ENCODE peak calls at places on chromosomes 16 and 17, in six cellular contexts. P is H1, M is GM10248, H is Calu3, G is A549, E is tibial nerve. L is an unnamed sample.

GRCh38 chr17:74608511-74608910 is 15.0 kb downstream of the CD300E start:
- DNase-seq in P (no peak), M (no peak), H (no peak), G (no peak), E (no peak), L (no peak)

GRCh38 chr17:81396722-81397313 is 1.6 kb downstream of the BAHCC1 start:
- DNase-seq in P (peak), M (no peak), H (no peak), G (peak), E (no peak), L (no peak)

GRCh38 chr17:13030459-13031305 is 12.9 kb upstream of the ELAC2 start:
- DNase-seq in P (peak), M (peak), H (peak), G (peak), E (no peak), L (no peak)

GRCh38 chr16:56795011-56795410 is 65.1 kb downstream of the NUP93 start:
- DNase-seq in P (no peak), M (no peak), H (no peak), G (no peak), E (no peak), L (no peak)

GRCh38 chr17:28857848-28858360 is 3.1 kb downstream of the ERAL1 start:
- DNase-seq in P (no peak), M (no peak), H (no peak), G (no peak), E (no peak), L (no peak)

GRCh38 chr16:19555938-19556778 is 655 bp downstream of the VPS35L start:
- DNase-seq in P (peak), M (peak), H (peak), G (peak), E (no peak), L (no peak)

GRCh38 chr16:31228206-31228605 is 11.3 kb upstream of the PYDC1 start:
- DNase-seq in P (no peak), M (no peak), H (no peak), G (no peak), E (no peak), L (no peak)

GRCh38 chr17:70552230-70552981 is 383.1 kb downstream of the KCNJ2 start:
- DNase-seq in P (no peak), M (peak), H (no peak), G (peak), E (no peak), L (no peak)

GRCh38 chr16:30867747-30868146 is 26.1 kb downstream of the BCL7C start:
- DNase-seq in P (no peak), M (no peak), H (no peak), G (peak), E (no peak), L (no peak)

GRCh38 chr17:17078832-17079231 is 36.6 kb downstream of the MPRIP start:
- DNase-seq in P (no peak), M (no peak), H (no peak), G (no peak), E (no peak), L (no peak)

GRCh38 chr17:82440991-82441627 is 9.4 kb downstream of the CYBC1 start:
- DNase-seq in P (no peak), M (no peak), H (no peak), G (no peak), E (no peak), L (no peak)

GRCh38 chr17:20922128-20922670 is 120.6 kb downstream of the USP22 start:
- DNase-seq in P (no peak), M (no peak), H (no peak), G (no peak), E (no peak), L (no peak)

GRCh38 chr16:6193718-6194117 is 1096.1 kb upstream of the EEF2KMT start:
- DNase-seq in P (peak), M (no peak), H (no peak), G (no peak), E (no peak), L (no peak)

GRCh38 chr16:30637952-30638351 is 12.8 kb upstream of the PRR14 start:
- DNase-seq in P (no peak), M (no peak), H (peak), G (peak), E (no peak), L (no peak)

GRCh38 chr17:44269118-44269794 is 1.3 kb upstream of the SLC4A1 start:
- DNase-seq in P (no peak), M (no peak), H (no peak), G (no peak), E (no peak), L (no peak)

GRCh38 chr16:30398660-30399434 is 3.6 kb downstream of the ZNF48 start:
- DNase-seq in P (peak), M (no peak), H (no peak), G (no peak), E (no peak), L (no peak)

GRCh38 chr17:1487939-1488825 is 4.3 kb downstream of the MYO1C start:
- DNase-seq in P (peak), M (peak), H (peak), G (peak), E (peak), L (peak)

GRCh38 chr17:3771140-3771539 is 29.8 kb downstream of the ITGAE start:
- DNase-seq in P (no peak), M (peak), H (no peak), G (no peak), E (no peak), L (no peak)

GRCh38 chr16:10931133-10931532 is 11.1 kb downstream of the DEXI start:
- DNase-seq in P (no peak), M (no peak), H (no peak), G (no peak), E (no peak), L (no peak)

GRCh38 chr17:64357191-64357981 is 33.3 kb downstream of the PECAM1 start:
- DNase-seq in P (no peak), M (no peak), H (no peak), G (no peak), E (peak), L (peak)

GRCh38 chr17:45841883-45842525 is 2.7 kb upstream of the SPPL2C start:
- DNase-seq in P (no peak), M (no peak), H (no peak), G (no peak), E (no peak), L (no peak)

GRCh38 chr17:1645207-1646171 is at the start of gene SCARF1:
- DNase-seq in P (no peak), M (peak), H (no peak), G (no peak), E (no peak), L (no peak)

DNA sequence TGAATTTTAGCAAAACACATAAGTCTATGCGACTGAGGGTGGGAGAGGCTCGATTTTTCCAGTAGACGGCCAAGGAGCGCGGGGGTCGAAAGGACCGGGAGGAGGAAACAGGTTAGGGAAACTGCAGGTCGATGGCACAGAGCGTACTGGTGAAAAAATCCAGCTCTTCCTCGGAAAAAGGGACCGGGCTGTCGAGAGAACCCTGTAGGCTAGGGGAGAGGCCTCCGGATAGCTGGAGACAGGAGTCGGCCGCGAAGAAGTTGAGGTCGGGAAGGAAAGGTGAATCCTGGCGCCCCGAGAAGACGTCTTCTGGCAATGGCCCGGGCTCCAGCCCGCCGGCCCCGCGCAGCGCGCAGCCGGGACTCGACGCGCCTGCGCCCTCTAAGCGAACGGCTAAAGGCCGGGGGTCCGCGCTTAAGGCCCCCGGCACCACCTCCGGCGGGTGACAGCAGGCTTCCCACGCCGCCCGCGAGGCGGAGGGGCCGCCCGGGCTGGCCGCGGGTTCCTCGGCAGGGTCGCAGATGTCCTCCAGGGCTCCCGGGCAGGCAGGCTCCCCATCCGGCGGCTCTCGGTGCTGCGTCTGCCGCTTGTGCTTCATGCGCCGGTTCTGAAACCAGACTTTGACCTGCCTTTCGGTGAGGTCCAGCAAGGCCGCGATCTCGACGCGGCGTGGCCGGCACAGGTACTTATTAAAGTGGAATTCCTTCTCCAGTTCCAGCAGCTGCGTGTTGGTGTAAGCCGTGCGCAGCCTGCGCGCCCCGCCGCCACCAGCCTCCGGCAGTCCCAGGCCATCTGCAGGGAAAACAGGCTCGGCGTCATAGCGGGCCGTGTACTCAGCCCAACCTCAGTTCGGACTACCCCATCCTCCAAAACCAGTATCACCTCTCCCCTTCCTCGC is 1.7 kb downstream of the HOXB2 start:
- DNase-seq in P (peak), M (peak), H (peak), G (peak), E (no peak), L (no peak)
- TF ChIP-seq CTCF in P (no peak), M (no peak), H (no peak), G (no peak), E (peak), L (no peak)

DNA sequence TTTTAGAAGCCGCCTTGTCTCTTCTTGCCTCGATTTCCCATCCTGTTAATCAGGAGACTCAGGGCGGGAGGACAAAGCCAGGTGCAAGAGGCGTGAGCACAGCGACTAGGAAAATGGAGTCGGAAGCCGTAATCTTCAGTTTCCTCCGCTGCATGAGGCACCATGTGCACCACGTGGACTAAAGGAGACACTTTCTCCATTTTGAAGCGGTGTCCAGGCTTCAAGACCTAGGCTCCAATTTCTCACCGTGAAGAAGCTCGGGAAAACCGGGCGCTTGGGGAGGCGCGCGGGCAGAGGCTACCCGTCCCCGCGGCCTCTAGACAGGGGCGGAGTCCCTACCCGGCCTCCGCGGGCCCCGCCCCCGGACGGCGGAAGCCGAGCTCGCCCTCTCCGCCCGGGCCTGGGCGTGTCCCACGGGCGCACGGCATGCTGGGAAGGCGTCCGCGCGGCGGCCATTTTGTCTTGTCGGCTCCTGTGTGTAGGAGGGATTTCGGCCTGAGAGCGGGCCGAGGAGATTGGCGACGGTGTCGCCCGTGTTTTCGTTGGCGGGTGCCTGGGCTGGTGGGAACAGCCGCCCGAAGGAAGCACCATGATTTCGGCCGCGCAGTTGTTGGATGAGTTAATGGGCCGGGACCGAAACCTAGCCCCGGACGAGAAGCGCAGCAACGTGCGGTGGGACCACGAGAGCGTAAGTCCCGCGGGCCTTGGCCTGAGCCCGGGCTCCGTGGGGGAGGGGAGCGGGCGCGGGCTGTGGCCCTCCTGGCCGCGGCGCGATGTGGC is at the start of gene LUC7L3:
- DNase-seq in P (peak), M (peak), H (peak), G (peak), E (peak), L (peak)
- TF ChIP-seq CTCF in P (no peak), M (no peak), H (no peak), G (no peak), E (no peak), L (no peak)

GRCh38 chr17:42629420-42630009 is 20.0 kb downstream of the TUBG1 start:
- DNase-seq in P (no peak), M (no peak), H (no peak), G (no peak), E (no peak), L (no peak)

GRCh38 chr17:42617956-42618431 is 8.5 kb downstream of the TUBG1 start:
- DNase-seq in P (peak), M (peak), H (no peak), G (no peak), E (no peak), L (no peak)

GRCh38 chr17:42618442-42619150 is 9.1 kb downstream of the TUBG1 start:
- DNase-seq in P (peak), M (peak), H (peak), G (peak), E (no peak), L (no peak)

DNA sequence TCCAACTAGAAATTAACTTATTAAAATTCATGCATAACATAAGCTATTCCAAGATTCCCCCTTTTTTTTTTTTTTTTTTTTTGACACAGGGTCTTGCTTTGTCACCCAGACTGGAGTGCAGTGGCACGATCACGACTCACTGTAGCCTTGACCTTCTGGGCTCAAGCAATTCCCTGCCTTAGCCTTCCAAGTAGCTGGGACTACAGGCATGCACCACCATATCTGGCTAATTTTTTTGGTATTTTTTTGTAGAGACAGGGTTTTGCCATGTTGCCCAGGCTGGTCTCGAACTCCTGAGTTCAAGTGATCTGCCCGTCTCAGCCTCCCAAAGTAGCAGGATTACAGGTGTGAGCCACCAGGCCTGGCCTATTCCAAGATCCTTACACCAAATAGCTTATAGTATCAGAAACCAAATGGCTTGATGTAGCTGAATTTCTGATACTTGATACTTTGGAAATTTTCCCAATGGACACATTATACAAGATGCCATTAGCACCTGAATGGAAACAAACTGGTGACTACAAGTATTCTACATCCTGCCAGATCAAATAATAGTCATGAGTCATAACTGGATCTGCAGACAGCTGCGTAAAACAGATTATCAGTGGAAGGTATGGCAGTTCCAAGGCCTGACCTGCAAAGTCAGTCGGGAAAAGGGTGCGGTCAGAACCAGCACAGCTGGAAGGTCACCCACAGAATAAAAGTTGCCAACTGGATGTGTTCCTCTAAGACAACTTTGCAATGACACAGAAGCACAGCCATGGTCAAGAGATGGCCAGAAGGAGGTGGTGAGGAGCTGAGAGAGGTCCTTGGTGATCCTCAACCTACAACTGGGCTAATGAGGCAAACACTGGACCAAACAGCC is 14.5 kb downstream of the TUBG1 start:
- DNase-seq in P (no peak), M (no peak), H (peak), G (peak), E (no peak), L (no peak)
- TF ChIP-seq CTCF in P (peak), M (no peak), H (no peak), G (peak), E (no peak), L (no peak)

GRCh38 chr16:69565611-69566436 is at the start of gene NFAT5:
- DNase-seq in P (peak), M (peak), H (peak), G (peak), E (peak), L (peak)

GRCh38 chr16:69563605-69564580 is 1.9 kb upstream of the NFAT5 start:
- DNase-seq in P (peak), M (peak), H (peak), G (no peak), E (no peak), L (no peak)

GRCh38 chr16:69566437-69567030 is 768 bp downstream of the NFAT5 start:
- DNase-seq in P (peak), M (peak), H (peak), G (peak), E (peak), L (no peak)

GRCh38 chr16:69564845-69565610 is 738 bp upstream of the NFAT5 start:
- DNase-seq in P (no peak), M (no peak), H (no peak), G (no peak), E (no peak), L (no peak)

DNA sequence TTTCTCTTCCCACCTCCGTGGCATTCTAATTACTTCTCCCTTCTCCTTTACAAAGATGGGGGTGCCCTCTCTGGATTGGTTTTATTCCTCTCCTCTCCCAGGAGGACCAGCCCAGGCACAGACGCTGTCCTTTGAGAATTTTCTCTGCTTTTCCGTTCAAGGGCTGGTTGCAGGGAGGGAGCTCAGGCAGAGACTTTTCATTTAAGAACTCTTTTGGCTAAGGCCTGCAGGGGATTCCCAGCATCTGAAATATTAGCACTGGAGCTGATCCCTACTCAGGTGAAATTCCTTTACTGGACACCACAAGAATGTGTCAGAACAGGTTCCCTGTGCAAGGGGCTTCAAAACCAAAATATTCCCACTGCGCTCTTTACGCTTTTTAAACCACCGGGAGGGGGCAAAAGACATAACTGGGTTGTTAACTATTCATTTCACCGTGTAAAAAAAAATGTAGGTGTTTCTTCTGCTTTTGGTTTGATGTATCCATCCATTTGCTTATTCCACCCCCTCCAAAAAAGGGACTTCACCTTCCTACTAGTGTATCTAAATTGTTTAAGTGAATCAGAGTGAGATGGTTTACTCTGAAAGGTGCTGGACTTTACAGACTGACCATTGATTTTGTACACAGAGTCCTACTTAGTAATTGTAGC is 1.4 kb downstream of the NFAT5 start:
- DNase-seq in P (no peak), M (peak), H (peak), G (no peak), E (no peak), L (no peak)
- TF ChIP-seq CTCF in P (no peak), M (peak), H (no peak), G (no peak), E (no peak), L (peak)